ENCODE peak calls at places on chromosomes 1 and 21, in ten cellular contexts. U is breast epithelium, L is NB4, H is IMR-90, G is uterus, T is upper lobe of left lung, F is H54, X is body of pancreas, I is adrenal gland, O is H1. Y is an unnamed sample.

GRCh38 chr1:235557495-235557894 is 53.2 kb upstream of the B3GALNT2 start:
- DNase-seq in U (no peak), L (peak; percentile 50), H (no peak), G (no peak), T (no peak), F (no peak), X (no peak), I (no peak), O (peak; percentile 83), Y (no peak)

GRCh38 chr1:98251497-98251896 is 330.7 kb upstream of the DPYD start:
- DNase-seq in U (no peak), L (no peak), H (no peak), G (no peak), T (no peak), F (no peak), X (no peak), I (no peak), O (no peak), Y (no peak)

GRCh38 chr1:227797144-227797543 is 18.3 kb upstream of the PRSS38 start:
- DNase-seq in U (no peak), L (no peak), H (no peak), G (no peak), T (no peak), F (no peak), X (no peak), I (no peak), O (no peak), Y (no peak)

GRCh38 chr1:231827337-231828105 is 200.9 kb downstream of the DISC1 start:
- DNase-seq in U (no peak), L (no peak), H (peak; percentile 68), G (no peak), T (no peak), F (no peak), X (no peak), I (no peak), O (no peak), Y (no peak)

GRCh38 chr21:42975886-42976608 is 1.7 kb downstream of the PKNOX1 start:
- DNase-seq in U (no peak), L (no peak), H (no peak), G (no peak), T (no peak), F (no peak), X (no peak), I (no peak), O (no peak), Y (no peak)

GRCh38 chr1:225827076-225827475 is 17.2 kb downstream of the EPHX1 start:
- DNase-seq in U (no peak), L (no peak), H (no peak), G (no peak), T (no peak), F (no peak), X (no peak), I (no peak), O (no peak), Y (no peak)

GRCh38 chr1:67348586-67349252 is 41.0 kb downstream of the IL12RB2 start:
- DNase-seq in U (no peak), L (no peak), H (no peak), G (no peak), T (no peak), F (no peak), X (no peak), I (no peak), O (no peak), Y (no peak)

GRCh38 chr1:159779403-159779851 is 1.3 kb upstream of the DUSP23 start:
- DNase-seq in U (peak; percentile 84), L (no peak), H (peak; percentile 46), G (no peak), T (no peak), F (no peak), X (peak; percentile 26), I (peak; percentile 80), O (no peak), Y (no peak)

GRCh38 chr1:239914827-239915231 is 176.9 kb upstream of the FMN2 start:
- DNase-seq in U (no peak), L (no peak), H (peak; percentile 81), G (no peak), T (no peak), F (peak; percentile 13), X (no peak), I (no peak), O (no peak), Y (no peak)

GRCh38 chr1:19074361-19074901 is 118.0 kb upstream of the IFFO2 start:
- DNase-seq in U (peak; percentile 40), L (no peak), H (no peak), G (no peak), T (no peak), F (no peak), X (no peak), I (no peak), O (no peak), Y (no peak)

GRCh38 chr1:4485398-4485797 is 169.0 kb upstream of the AJAP1 start:
- DNase-seq in U (no peak), L (no peak), H (no peak), G (no peak), T (no peak), F (no peak), X (no peak), I (no peak), O (no peak), Y (no peak)

GRCh38 chr21:39707316-39707715 is 37.7 kb upstream of the IGSF5 start:
- DNase-seq in U (no peak), L (no peak), H (no peak), G (no peak), T (no peak), F (no peak), X (no peak), I (no peak), O (no peak), Y (no peak)

GRCh38 chr21:33971492-33972013 is 55.9 kb upstream of the ATP5PO start:
- DNase-seq in U (no peak), L (no peak), H (peak; percentile 22), G (no peak), T (no peak), F (no peak), X (no peak), I (no peak), O (peak; percentile 45), Y (no peak)

GRCh38 chr1:78222225-78222961 is 176.6 kb downstream of the GIPC2 start:
- DNase-seq in U (no peak), L (no peak), H (no peak), G (no peak), T (no peak), F (no peak), X (no peak), I (no peak), O (no peak), Y (no peak)

GRCh38 chr1:72122099-72122893 is 160.0 kb downstream of the NEGR1 start:
- DNase-seq in U (no peak), L (no peak), H (no peak), G (no peak), T (no peak), F (no peak), X (no peak), I (no peak), O (no peak), Y (no peak)

GRCh38 chr1:93467606-93468005 is 19.7 kb downstream of the FNBP1L start:
- DNase-seq in U (no peak), L (no peak), H (no peak), G (no peak), T (no peak), F (no peak), X (no peak), I (no peak), O (no peak), Y (no peak)

GRCh38 chr1:155220566-155220965 is 12.1 kb downstream of the MTX1 start:
- DNase-seq in U (no peak), L (no peak), H (no peak), G (no peak), T (no peak), F (no peak), X (no peak), I (no peak), O (no peak), Y (no peak)
- TF ChIP-seq POLR2A in U (no peak), L (no peak), H (no peak), G (no peak), T (no peak), F (no peak), X (no peak), I (no peak), O (no peak), Y (no peak)

DNA sequence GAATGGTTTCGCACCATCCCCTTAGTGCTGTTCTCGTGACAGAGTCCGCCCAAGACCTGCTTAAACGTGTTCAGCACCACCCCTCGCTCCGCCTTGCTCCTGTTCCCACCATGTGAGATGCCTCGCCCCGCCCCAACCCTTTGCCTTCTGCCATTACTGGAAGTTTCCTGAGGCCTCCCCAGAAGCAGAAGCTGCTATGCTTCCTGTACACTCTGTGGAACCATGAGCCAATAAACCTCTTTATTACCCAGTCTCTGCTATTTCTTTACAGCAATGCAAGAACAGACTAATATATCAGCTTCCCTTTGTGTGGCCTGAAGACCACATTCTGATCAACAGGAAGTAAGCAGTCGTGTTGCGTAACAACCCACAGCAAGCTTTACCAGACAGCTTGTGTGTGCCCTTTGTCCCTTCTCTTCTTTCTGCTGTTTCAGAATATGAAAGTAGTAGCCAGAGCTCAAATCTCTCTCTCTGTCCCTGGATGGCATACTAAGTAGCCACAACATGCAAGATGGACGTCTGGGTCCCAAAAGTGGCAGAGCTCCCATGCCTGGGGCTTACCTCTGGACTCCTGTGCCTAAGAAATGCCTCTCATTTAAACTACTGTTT is 14.1 kb downstream of the HENMT1 start:
- DNase-seq in U (peak; percentile 64), L (peak; percentile 98), H (peak; percentile 77), G (no peak), T (peak; percentile 85), F (no peak), X (peak; percentile 24), I (peak; percentile 78), O (no peak), Y (peak; percentile 40)
- TF ChIP-seq POLR2A in U (no peak), L (peak; percentile 21), H (no peak), G (no peak), T (no peak), F (no peak), X (no peak), I (no peak), O (no peak), Y (no peak)

DNA sequence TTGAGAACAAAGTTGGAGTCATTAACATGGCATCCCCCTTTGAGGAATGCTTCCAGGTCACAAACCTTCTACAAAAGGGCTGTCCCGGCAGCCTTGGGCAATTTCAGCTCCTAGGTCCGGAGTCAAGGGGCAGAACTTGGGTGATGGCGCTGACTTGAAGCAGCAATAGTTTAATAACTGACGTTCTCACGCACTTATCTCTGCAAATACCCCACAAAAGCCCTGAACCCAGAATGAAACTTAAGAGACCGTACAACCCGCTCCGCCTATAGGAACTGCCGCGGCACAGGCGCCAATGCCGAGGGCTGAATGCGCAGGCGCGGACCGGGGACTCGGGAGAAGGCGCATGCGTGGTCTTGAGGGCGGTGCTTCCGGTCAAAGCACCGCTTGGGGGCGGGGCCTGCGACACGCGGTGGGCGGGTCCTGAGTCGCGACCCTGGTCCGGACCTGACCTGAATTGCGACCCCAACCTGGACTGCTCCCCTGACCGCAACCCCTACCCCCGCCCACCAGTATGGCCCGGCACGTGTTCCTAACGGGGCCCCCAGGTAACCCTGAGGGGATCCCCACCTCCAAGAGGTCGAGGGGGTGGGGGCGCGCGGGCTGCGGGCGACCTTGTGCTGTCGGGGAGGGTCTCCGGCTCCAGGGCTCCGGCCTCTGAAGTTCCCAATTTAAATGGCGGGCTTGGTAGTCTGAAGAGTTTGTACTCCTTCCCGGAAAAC is at the start of gene NTPCR:
- DNase-seq in U (peak; percentile 80), L (peak; percentile 92), H (peak; percentile 90), G (peak; percentile 94), T (peak; percentile 92), F (peak; percentile 84), X (peak; percentile 96), I (peak; percentile 95), O (peak; percentile 99), Y (peak; percentile 97)
- TF ChIP-seq POLR2A in U (no peak), L (peak; percentile 76), H (peak; percentile 28), G (peak; percentile 47), T (no peak), F (peak; percentile 73), X (no peak), I (peak; percentile 24), O (peak; percentile 86), Y (no peak)

GRCh38 chr1:199691540-199691939 is 336.0 kb upstream of the NR5A2 start:
- DNase-seq in U (no peak), L (peak; percentile 92), H (peak; percentile 82), G (no peak), T (peak; percentile 35), F (peak; percentile 24), X (no peak), I (no peak), O (no peak), Y (no peak)
- TF ChIP-seq POLR2A in U (no peak), L (no peak), H (no peak), G (no peak), T (no peak), F (no peak), X (no peak), I (no peak), O (no peak), Y (no peak)

Y was measured in ovary.